ENCODE peak calls at places on chromosomes 6 and 20, in ten cellular contexts. One of them, this sample, is unnamed.

GRCh38 chr6:16766043-16766521 is 4.8 kb upstream of the ATXN1 start:
- DNase-seq in IMR-90: peak; percentile 92
- DNase-seq in pancreas: no peak
- DNase-seq in body of pancreas: no peak
- DNase-seq in nephron progenitor cell: no peak
- DNase-seq in astrocyte: peak; percentile 97
- DNase-seq in tibial nerve: no peak
- DNase-seq in activated B cell treated with CpG ODN at 0.5 μM for 24 hours: no peak
- DNase-seq in foreskin fibroblast: peak; percentile 94
- DNase-seq in WTC11: no peak
- DNase-seq in this sample: peak; percentile 65

GRCh38 chr20:39451386-39451785 is 489.2 kb downstream of the DHX35 start:
- DNase-seq in body of pancreas: no peak
- DNase-seq in astrocyte: no peak
- DNase-seq in pancreas: no peak
- DNase-seq in WTC11: no peak
- DNase-seq in tibial nerve: no peak
- DNase-seq in IMR-90: no peak
- DNase-seq in activated B cell treated with CpG ODN at 0.5 μM for 24 hours: no peak
- DNase-seq in foreskin fibroblast: no peak
- DNase-seq in nephron progenitor cell: no peak
- DNase-seq in this sample: no peak

GRCh38 chr6:37535701-37536461 is 36.2 kb upstream of the CCDC167 start:
- DNase-seq in tibial nerve: no peak
- DNase-seq in astrocyte: no peak
- DNase-seq in WTC11: peak; percentile 53
- DNase-seq in nephron progenitor cell: peak; percentile 60
- DNase-seq in body of pancreas: no peak
- DNase-seq in IMR-90: no peak
- DNase-seq in activated B cell treated with CpG ODN at 0.5 μM for 24 hours: peak; percentile 42
- DNase-seq in foreskin fibroblast: no peak
- DNase-seq in pancreas: no peak
- DNase-seq in this sample: no peak

GRCh38 chr6:4506221-4506620 is 270.0 kb upstream of the CDYL start:
- DNase-seq in nephron progenitor cell: no peak
- DNase-seq in body of pancreas: no peak
- DNase-seq in foreskin fibroblast: no peak
- DNase-seq in astrocyte: no peak
- DNase-seq in tibial nerve: no peak
- DNase-seq in IMR-90: no peak
- DNase-seq in activated B cell treated with CpG ODN at 0.5 μM for 24 hours: no peak
- DNase-seq in WTC11: no peak
- DNase-seq in pancreas: no peak
- DNase-seq in this sample: no peak

GRCh38 chr6:140627002-140627401 is 1252.6 kb upstream of the CITED2 start:
- DNase-seq in body of pancreas: no peak
- DNase-seq in IMR-90: no peak
- DNase-seq in activated B cell treated with CpG ODN at 0.5 μM for 24 hours: no peak
- DNase-seq in WTC11: no peak
- DNase-seq in astrocyte: no peak
- DNase-seq in nephron progenitor cell: no peak
- DNase-seq in foreskin fibroblast: no peak
- DNase-seq in pancreas: no peak
- DNase-seq in tibial nerve: no peak
- DNase-seq in this sample: peak; percentile 3

GRCh38 chr20:23823621-23824324 is 2.8 kb downstream of the CST2 start:
- DNase-seq in tibial nerve: no peak
- DNase-seq in activated B cell treated with CpG ODN at 0.5 μM for 24 hours: no peak
- DNase-seq in foreskin fibroblast: no peak
- DNase-seq in nephron progenitor cell: no peak
- DNase-seq in pancreas: no peak
- DNase-seq in WTC11: no peak
- DNase-seq in IMR-90: no peak
- DNase-seq in astrocyte: no peak
- DNase-seq in body of pancreas: no peak
- DNase-seq in this sample: no peak

GRCh38 chr6:164812706-164813105 is 496.7 kb downstream of the C6orf118 start:
- DNase-seq in WTC11: no peak
- DNase-seq in nephron progenitor cell: no peak
- DNase-seq in body of pancreas: no peak
- DNase-seq in astrocyte: no peak
- DNase-seq in tibial nerve: no peak
- DNase-seq in foreskin fibroblast: no peak
- DNase-seq in pancreas: no peak
- DNase-seq in activated B cell treated with CpG ODN at 0.5 μM for 24 hours: no peak
- DNase-seq in IMR-90: no peak
- DNase-seq in this sample: peak; percentile 69

GRCh38 chr6:170135041-170135440 is 155.8 kb downstream of the DLL1 start:
- DNase-seq in tibial nerve: no peak
- DNase-seq in astrocyte: no peak
- DNase-seq in nephron progenitor cell: no peak
- DNase-seq in WTC11: no peak
- DNase-seq in pancreas: no peak
- DNase-seq in activated B cell treated with CpG ODN at 0.5 μM for 24 hours: no peak
- DNase-seq in foreskin fibroblast: no peak
- DNase-seq in body of pancreas: peak; percentile 3
- DNase-seq in IMR-90: no peak
- DNase-seq in this sample: no peak

GRCh38 chr6:78713564-78713963 is 153.8 kb upstream of the IRAK1BP1 start:
- DNase-seq in IMR-90: no peak
- DNase-seq in foreskin fibroblast: no peak
- DNase-seq in pancreas: no peak
- DNase-seq in astrocyte: no peak
- DNase-seq in tibial nerve: no peak
- DNase-seq in WTC11: no peak
- DNase-seq in activated B cell treated with CpG ODN at 0.5 μM for 24 hours: no peak
- DNase-seq in nephron progenitor cell: no peak
- DNase-seq in body of pancreas: no peak
- DNase-seq in this sample: no peak

GRCh38 chr6:63637865-63638445 is 2.4 kb downstream of the PHF3 start:
- DNase-seq in activated B cell treated with CpG ODN at 0.5 μM for 24 hours: no peak
- DNase-seq in nephron progenitor cell: no peak
- DNase-seq in IMR-90: no peak
- DNase-seq in WTC11: no peak
- DNase-seq in foreskin fibroblast: no peak
- DNase-seq in tibial nerve: no peak
- DNase-seq in pancreas: no peak
- DNase-seq in body of pancreas: no peak
- DNase-seq in astrocyte: no peak
- DNase-seq in this sample: no peak

GRCh38 chr6:170344631-170345576 is 38.3 kb downstream of the FAM120B start:
- DNase-seq in nephron progenitor cell: no peak
- DNase-seq in IMR-90: peak; percentile 61
- DNase-seq in tibial nerve: no peak
- DNase-seq in astrocyte: peak; percentile 58
- DNase-seq in activated B cell treated with CpG ODN at 0.5 μM for 24 hours: no peak
- DNase-seq in pancreas: no peak
- DNase-seq in foreskin fibroblast: peak; percentile 77
- DNase-seq in body of pancreas: no peak
- DNase-seq in WTC11: no peak
- DNase-seq in this sample: peak; percentile 90

GRCh38 chr20:10984899-10985298 is 311.1 kb upstream of the JAG1 start:
- DNase-seq in astrocyte: no peak
- DNase-seq in pancreas: no peak
- DNase-seq in tibial nerve: no peak
- DNase-seq in activated B cell treated with CpG ODN at 0.5 μM for 24 hours: no peak
- DNase-seq in body of pancreas: no peak
- DNase-seq in foreskin fibroblast: no peak
- DNase-seq in WTC11: no peak
- DNase-seq in nephron progenitor cell: no peak
- DNase-seq in IMR-90: no peak
- DNase-seq in this sample: no peak

GRCh38 chr6:167906899-167907298 is 80.2 kb downstream of the AFDN start:
- DNase-seq in pancreas: no peak
- DNase-seq in WTC11: no peak
- DNase-seq in IMR-90: no peak
- DNase-seq in astrocyte: no peak
- DNase-seq in body of pancreas: no peak
- DNase-seq in nephron progenitor cell: peak; percentile 29
- DNase-seq in tibial nerve: no peak
- DNase-seq in activated B cell treated with CpG ODN at 0.5 μM for 24 hours: no peak
- DNase-seq in foreskin fibroblast: no peak
- DNase-seq in this sample: no peak

GRCh38 chr6:110532401-110532800 is 56.0 kb upstream of the SLC22A16 start:
- DNase-seq in tibial nerve: no peak
- DNase-seq in foreskin fibroblast: no peak
- DNase-seq in body of pancreas: no peak
- DNase-seq in IMR-90: no peak
- DNase-seq in WTC11: no peak
- DNase-seq in nephron progenitor cell: no peak
- DNase-seq in activated B cell treated with CpG ODN at 0.5 μM for 24 hours: no peak
- DNase-seq in astrocyte: no peak
- DNase-seq in pancreas: no peak
- DNase-seq in this sample: no peak

GRCh38 chr6:45619211-45619760 is 241.6 kb upstream of the SUPT3H start:
- DNase-seq in astrocyte: peak; percentile 59
- DNase-seq in body of pancreas: no peak
- DNase-seq in tibial nerve: peak; percentile 38
- DNase-seq in pancreas: no peak
- DNase-seq in foreskin fibroblast: no peak
- DNase-seq in IMR-90: no peak
- DNase-seq in activated B cell treated with CpG ODN at 0.5 μM for 24 hours: no peak
- DNase-seq in nephron progenitor cell: no peak
- DNase-seq in WTC11: no peak
- DNase-seq in this sample: peak; percentile 20
- TF ChIP-seq CTCF in astrocyte: no peak
- TF ChIP-seq CTCF in body of pancreas: no peak
- TF ChIP-seq CTCF in tibial nerve: no peak
- TF ChIP-seq CTCF in pancreas: no peak
- TF ChIP-seq CTCF in foreskin fibroblast: no peak
- TF ChIP-seq CTCF in IMR-90: no peak
- TF ChIP-seq CTCF in activated B cell treated with CpG ODN at 0.5 μM for 24 hours: no peak
- TF ChIP-seq CTCF in nephron progenitor cell: no peak
- TF ChIP-seq CTCF in WTC11: no peak
- TF ChIP-seq CTCF in this sample: no peak

GRCh38 chr6:80523531-80523970 is 417.1 kb downstream of the BCKDHB start:
- DNase-seq in activated B cell treated with CpG ODN at 0.5 μM for 24 hours: no peak
- DNase-seq in foreskin fibroblast: no peak
- DNase-seq in astrocyte: no peak
- DNase-seq in nephron progenitor cell: peak; percentile 30
- DNase-seq in pancreas: no peak
- DNase-seq in IMR-90: peak; percentile 52
- DNase-seq in tibial nerve: no peak
- DNase-seq in body of pancreas: no peak
- DNase-seq in WTC11: peak; percentile 79
- DNase-seq in this sample: no peak
- TF ChIP-seq CTCF in activated B cell treated with CpG ODN at 0.5 μM for 24 hours: no peak
- TF ChIP-seq CTCF in foreskin fibroblast: peak; percentile 9
- TF ChIP-seq CTCF in astrocyte: no peak
- TF ChIP-seq CTCF in nephron progenitor cell: no peak
- TF ChIP-seq CTCF in pancreas: no peak
- TF ChIP-seq CTCF in IMR-90: no peak
- TF ChIP-seq CTCF in tibial nerve: no peak
- TF ChIP-seq CTCF in body of pancreas: no peak
- TF ChIP-seq CTCF in WTC11: no peak
- TF ChIP-seq CTCF in this sample: no peak

DNA sequence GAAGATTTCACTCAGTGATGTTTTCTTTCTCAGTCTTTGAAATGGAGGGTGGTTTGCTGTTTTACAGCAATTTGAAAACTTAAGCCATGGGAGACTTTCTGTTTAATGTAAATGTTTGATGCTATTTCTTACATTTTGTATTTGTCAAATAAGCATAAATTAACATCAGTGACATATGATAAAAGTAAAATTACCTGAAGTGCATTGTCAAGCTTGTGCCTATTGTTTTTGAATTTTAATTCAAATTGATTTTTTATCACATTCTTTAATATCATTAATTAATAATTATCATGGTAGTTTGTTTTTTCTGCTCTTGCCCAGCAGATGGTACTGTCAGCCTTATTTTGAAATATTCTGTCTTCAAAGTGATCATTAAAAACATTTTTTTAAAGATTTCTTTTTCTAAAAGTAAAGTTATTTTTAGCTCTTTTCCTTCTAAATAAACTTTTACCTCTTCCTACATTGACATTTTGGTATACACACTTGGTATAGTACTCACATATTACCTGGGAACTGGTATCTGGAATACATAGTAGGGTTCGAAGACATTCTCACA is 29.1 kb downstream of the L3MBTL3 start:
- DNase-seq in activated B cell treated with CpG ODN at 0.5 μM for 24 hours: no peak
- DNase-seq in nephron progenitor cell: no peak
- DNase-seq in foreskin fibroblast: no peak
- DNase-seq in astrocyte: no peak
- DNase-seq in pancreas: no peak
- DNase-seq in body of pancreas: no peak
- DNase-seq in IMR-90: peak; percentile 7
- DNase-seq in WTC11: no peak
- DNase-seq in tibial nerve: no peak
- DNase-seq in this sample: no peak
- TF ChIP-seq CTCF in activated B cell treated with CpG ODN at 0.5 μM for 24 hours: no peak
- TF ChIP-seq CTCF in nephron progenitor cell: no peak
- TF ChIP-seq CTCF in foreskin fibroblast: no peak
- TF ChIP-seq CTCF in astrocyte: no peak
- TF ChIP-seq CTCF in pancreas: no peak
- TF ChIP-seq CTCF in body of pancreas: no peak
- TF ChIP-seq CTCF in IMR-90: peak; percentile 50
- TF ChIP-seq CTCF in WTC11: no peak
- TF ChIP-seq CTCF in tibial nerve: no peak
- TF ChIP-seq CTCF in this sample: no peak

GRCh38 chr6:33696076-33696475 is 15.4 kb downstream of the UQCC2 start:
- DNase-seq in IMR-90: no peak
- DNase-seq in body of pancreas: no peak
- DNase-seq in pancreas: no peak
- DNase-seq in activated B cell treated with CpG ODN at 0.5 μM for 24 hours: no peak
- DNase-seq in tibial nerve: no peak
- DNase-seq in WTC11: no peak
- DNase-seq in astrocyte: no peak
- DNase-seq in nephron progenitor cell: no peak
- DNase-seq in foreskin fibroblast: no peak
- DNase-seq in this sample: no peak
- TF ChIP-seq CTCF in IMR-90: no peak
- TF ChIP-seq CTCF in body of pancreas: no peak
- TF ChIP-seq CTCF in pancreas: no peak
- TF ChIP-seq CTCF in activated B cell treated with CpG ODN at 0.5 μM for 24 hours: no peak
- TF ChIP-seq CTCF in tibial nerve: no peak
- TF ChIP-seq CTCF in WTC11: no peak
- TF ChIP-seq CTCF in astrocyte: no peak
- TF ChIP-seq CTCF in nephron progenitor cell: no peak
- TF ChIP-seq CTCF in foreskin fibroblast: no peak
- TF ChIP-seq CTCF in this sample: no peak

This sample was measured in MCF 10A.